ENCODE peak calls at places on chromosome 17, in eight cellular contexts. M is pulmonary artery endothelial cell; C is GOT3; T is left ventricle myocardium inferior; B is activated naive CD4-positive, alpha-beta T cell treated with anti-CD3 and anti-CD28 coated beads, Interleukin-2, amount 10 ng/mL, durations not matched to agents 7 days and 5 days; J is amygdala; A is Right ventricle myocardium superior; I is H9. O is an unnamed sample.
A peak's percentile ranks its signal among the peaks of the same experiment; 100 is the strongest.

GRCh38 chr17:70239391-70239826 is 70.1 kb downstream of the KCNJ2 start:
- DNase-seq in J (no peak), B (no peak), C (no peak), T (no peak), A (no peak), I (no peak), M (no peak), O (no peak)

GRCh38 chr17:49213399-49213798 is 2.9 kb downstream of the ABI3 start:
- DNase-seq in A (no peak), C (no peak), B (no peak), M (no peak), J (no peak), I (no peak), T (no peak), O (no peak)

GRCh38 chr17:64385187-64386083 is 5.2 kb downstream of the PECAM1 start:
- DNase-seq in J (no peak), T (peak; percentile 34), C (peak; percentile 27), M (peak; percentile 74), A (peak; percentile 58), I (no peak), B (no peak), O (no peak)

GRCh38 chr17:9329251-9329921 is 246.2 kb downstream of the STX8 start:
- DNase-seq in C (no peak), T (peak; percentile 19), B (no peak), M (no peak), I (no peak), A (no peak), J (no peak), O (no peak)

GRCh38 chr17:9825751-9826150 is at the start of gene GLP2R:
- DNase-seq in J (no peak), I (no peak), B (no peak), C (no peak), T (no peak), M (no peak), A (no peak), O (no peak)

GRCh38 chr17:29393451-29393850 is 3.3 kb downstream of the TAOK1 start:
- DNase-seq in M (no peak), I (no peak), A (no peak), J (no peak), B (no peak), T (no peak), C (no peak), O (no peak)

GRCh38 chr17:82632461-82632860 is 15.8 kb downstream of the WDR45B start:
- DNase-seq in B (no peak), M (no peak), J (no peak), I (no peak), T (no peak), C (no peak), A (no peak), O (no peak)

GRCh38 chr17:48207776-48208175 is 100.2 kb downstream of the SNX11 start:
- DNase-seq in I (no peak), M (no peak), B (no peak), A (no peak), C (no peak), J (no peak), T (no peak), O (no peak)

GRCh38 chr17:82019905-82020873 is 2.5 kb downstream of the CENPX start:
- DNase-seq in B (peak; percentile 76), C (no peak), M (no peak), A (peak; percentile 76), I (peak; percentile 92), T (peak; percentile 51), J (no peak), O (no peak)

GRCh38 chr17:66371561-66371960 is 69.1 kb downstream of the PRKCA start:
- DNase-seq in T (no peak), A (no peak), M (no peak), I (no peak), J (no peak), C (no peak), B (no peak), O (no peak)

GRCh38 chr17:55295411-55296170 is 30.8 kb downstream of the HLF start:
- DNase-seq in J (peak; percentile 6), C (no peak), M (no peak), I (peak; percentile 79), B (peak; percentile 60), A (no peak), T (no peak), O (peak; percentile 74)

GRCh38 chr17:61700252-61700651 is 109.2 kb upstream of the NACA2 start:
- DNase-seq in A (no peak), C (no peak), J (no peak), M (no peak), I (no peak), B (no peak), T (no peak), O (no peak)

GRCh38 chr17:34445145-34445544 is 82.1 kb upstream of the CCL1 start:
- DNase-seq in J (no peak), A (no peak), B (no peak), I (no peak), T (no peak), C (no peak), M (no peak), O (no peak)

GRCh38 chr17:49515196-49515770 is 20.2 kb downstream of the NGFR start:
- DNase-seq in T (peak; percentile 92), I (peak; percentile 94), C (peak; percentile 71), M (no peak), J (peak; percentile 45), B (no peak), A (peak; percentile 95), O (no peak)

GRCh38 chr17:63639125-63639524 is 16.9 kb downstream of the MAP3K3 start:
- DNase-seq in T (no peak), B (no peak), C (no peak), A (no peak), M (no peak), J (no peak), I (no peak), O (no peak)

GRCh38 chr17:76710863-76711611 is at the start of gene MXRA7:
- DNase-seq in A (peak; percentile 83), C (peak; percentile 21), M (no peak), J (peak; percentile 36), B (peak; percentile 72), I (peak; percentile 86), T (peak; percentile 81), O (no peak)

GRCh38 chr17:7982666-7983065 is 19.7 kb upstream of the GUCY2D start:
- DNase-seq in B (no peak), M (no peak), I (no peak), C (no peak), A (no peak), T (no peak), J (no peak), O (no peak)

GRCh38 chr17:50153650-50154575 is 3.4 kb upstream of the PPP1R9B start:
- DNase-seq in I (no peak), J (no peak), A (peak; percentile 87), T (peak; percentile 79), M (no peak), C (no peak), B (no peak), O (no peak)

GRCh38 chr17:31413871-31414589 is 22.6 kb downstream of the RAB11FIP4 start:
- DNase-seq in J (peak; percentile 70), C (no peak), M (no peak), T (no peak), I (no peak), B (no peak), A (no peak), O (no peak)

GRCh38 chr17:48816774-48817590 is at the start of gene TTLL6:
- DNase-seq in J (peak; percentile 71), B (peak; percentile 93), A (peak; percentile 89), T (peak; percentile 84), M (peak; percentile 17), I (peak; percentile 99), C (no peak), O (peak; percentile 89)

GRCh38 chr17:2931426-2931825 is 132.0 kb downstream of the OR1D5 start:
- DNase-seq in J (no peak), A (peak; percentile 25), I (peak; percentile 52), B (no peak), T (no peak), M (no peak), C (no peak), O (no peak)

GRCh38 chr17:47821424-47822379 is at the start of gene OSBPL7:
- DNase-seq in C (peak; percentile 22), T (peak; percentile 60), J (peak; percentile 75), B (peak; percentile 88), M (peak; percentile 84), I (peak; percentile 92), A (peak; percentile 75), O (peak; percentile 45)

GRCh38 chr17:40461774-40462342 is 18.6 kb downstream of the IGFBP4 start:
- DNase-seq in A (no peak), T (no peak), I (no peak), M (no peak), C (no peak), J (no peak), B (no peak), O (no peak)

GRCh38 chr17:412211-413015 is 59.8 kb upstream of the RPH3AL start:
- DNase-seq in A (no peak), B (peak; percentile 82), I (no peak), T (no peak), C (no peak), J (peak; percentile 12), M (no peak), O (no peak)

GRCh38 chr17:51059781-51060180 is 60.9 kb downstream of the SPAG9 start:
- DNase-seq in J (no peak), C (no peak), I (no peak), M (no peak), A (no peak), T (no peak), B (no peak), O (no peak)

GRCh38 chr17:55134486-55135157 is 130.1 kb upstream of the HLF start:
- DNase-seq in J (no peak), T (no peak), C (no peak), A (no peak), B (no peak), M (no peak), I (no peak), O (no peak)

GRCh38 chr17:7354262-7354781 is 634 bp upstream of the TMEM95 start:
- DNase-seq in J (no peak), B (peak; percentile 37), I (no peak), C (no peak), A (no peak), T (no peak), M (no peak), O (no peak)

GRCh38 chr17:20262116-20262977 is 205.0 kb downstream of the LGALS9B start:
- DNase-seq in J (no peak), I (no peak), C (no peak), M (peak; percentile 58), T (no peak), A (no peak), B (no peak), O (no peak)

GRCh38 chr17:15036238-15036637 is 228.9 kb downstream of the PMP22 start:
- DNase-seq in I (peak; percentile 45), B (no peak), C (no peak), M (no peak), A (no peak), J (no peak), T (no peak), O (peak; percentile 50)

GRCh38 chr17:63446981-63447687 is 1.0 kb upstream of the CYB561 start:
- DNase-seq in M (peak; percentile 93), C (no peak), A (peak; percentile 62), J (no peak), I (peak; percentile 83), T (no peak), B (peak; percentile 58), O (no peak)

O was measured in iPS DF 6.9.